ENCODE peak calls at places on chromosomes 12 and 14, in eight cellular contexts. F, B, J, A, M, E, R and L are unnamed samples. For H3K9me3, the result is how much of the 10 kb centered on the place peaks cover.

GRCh38 chr12:41856228-41856627 is 288.4 kb downstream of the GXYLT1 start:
- DNase-seq in R (no peak), E (no peak), F (no peak), M (no peak), A (no peak), B (no peak), J (no peak), L (no peak)

GRCh38 chr14:91835197-91835919 is 32.0 kb downstream of the TC2N start:
- DNase-seq in F (no peak), M (no peak), R (no peak), B (no peak), J (no peak), E (no peak), A (no peak), L (no peak)

GRCh38 chr12:123453165-123453564 is 4.8 kb upstream of the SNRNP35 start:
- DNase-seq in F (no peak), R (no peak), M (no peak), J (no peak), E (no peak), B (no peak), A (no peak), L (no peak)

GRCh38 chr12:128365032-128365431 is 98.1 kb downstream of the TMEM132C start:
- DNase-seq in E (no peak), B (no peak), M (no peak), F (no peak), A (no peak), J (no peak), R (no peak), L (no peak)

GRCh38 chr12:46952880-46953517 is 126.4 kb upstream of the PCED1B start:
- DNase-seq in E (no peak), R (no peak), M (no peak), A (no peak), F (no peak), B (no peak), J (no peak), L (no peak)

GRCh38 chr12:25796523-25797000 is 161.9 kb upstream of the RASSF8 start:
- DNase-seq in F (no peak), J (no peak), B (no peak), E (no peak), M (no peak), A (no peak), R (no peak), L (no peak)

GRCh38 chr12:51788876-51789275 is 59.6 kb downstream of the FIGNL2 start:
- DNase-seq in M (no peak), F (no peak), E (no peak), R (no peak), J (no peak), B (no peak), A (no peak), L (no peak)

GRCh38 chr12:27462851-27463250 is 16.3 kb downstream of the SMCO2 start:
- DNase-seq in J (no peak), R (no peak), B (no peak), F (peak), M (no peak), E (no peak), A (no peak), L (no peak)

GRCh38 chr12:13177373-13177772 is 19.2 kb upstream of the EMP1 start:
- DNase-seq in F (no peak), B (no peak), R (no peak), M (peak), E (no peak), J (no peak), A (no peak), L (no peak)

GRCh38 chr14:71555654-71556559 is 376.3 kb upstream of the RGS6 start:
- DNase-seq in M (no peak), F (peak), R (peak), J (peak), B (no peak), A (peak), E (no peak), L (no peak)

GRCh38 chr14:95440951-95441350 is 75.5 kb downstream of the SYNE3 start:
- DNase-seq in R (no peak), E (peak), A (no peak), M (no peak), F (no peak), B (no peak), J (no peak), L (no peak)

GRCh38 chr14:30873308-30874119 is 845 bp upstream of the COCH start:
- DNase-seq in E (no peak), R (no peak), M (no peak), J (no peak), A (no peak), F (no peak), B (no peak), L (no peak)

DNA sequence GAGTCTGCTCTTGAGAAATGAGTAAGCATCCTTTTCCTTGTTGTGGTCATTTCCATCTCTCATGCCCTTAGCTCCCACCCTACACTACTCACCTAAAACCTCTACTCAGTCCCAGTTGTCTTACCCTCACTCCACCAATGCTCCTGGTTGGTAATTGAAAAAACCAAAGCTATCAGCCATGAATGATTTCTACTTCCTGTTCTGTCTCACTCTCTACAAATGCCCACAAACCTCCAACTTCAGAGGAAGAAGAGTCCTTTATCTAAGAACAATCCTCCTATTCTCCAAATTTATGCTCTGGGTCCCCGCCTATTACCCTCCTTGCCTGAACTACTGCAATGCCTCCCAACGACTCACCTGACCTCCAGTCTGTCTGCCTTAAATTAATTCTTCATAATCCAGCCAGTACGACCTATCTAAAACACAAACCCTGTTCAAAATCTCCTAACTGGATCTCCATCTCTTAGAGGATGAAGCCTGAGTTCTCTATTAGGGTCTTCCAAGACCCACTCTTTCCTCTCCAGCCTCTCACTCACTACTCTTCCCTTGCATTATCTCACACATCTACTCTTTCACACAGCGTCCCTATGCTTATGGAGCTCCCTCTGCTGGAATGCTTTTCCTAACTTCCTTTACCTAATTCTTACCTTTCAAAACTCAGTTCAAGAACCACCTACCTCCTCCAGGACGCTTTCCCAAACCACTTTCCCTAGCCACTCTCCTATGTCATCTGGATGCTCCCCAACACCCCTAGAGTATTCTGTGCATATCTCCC is 2.2 kb downstream of the DHRS1 start:
- DNase-seq in J (peak), F (peak), M (no peak), E (peak), R (no peak), A (peak), B (no peak), L (peak)
- TF ChIP-seq POLR2AphosphoS5 in J (no peak), F (no peak), M (no peak), E (no peak), R (no peak), A (no peak), B (no peak), L (no peak)

DNA sequence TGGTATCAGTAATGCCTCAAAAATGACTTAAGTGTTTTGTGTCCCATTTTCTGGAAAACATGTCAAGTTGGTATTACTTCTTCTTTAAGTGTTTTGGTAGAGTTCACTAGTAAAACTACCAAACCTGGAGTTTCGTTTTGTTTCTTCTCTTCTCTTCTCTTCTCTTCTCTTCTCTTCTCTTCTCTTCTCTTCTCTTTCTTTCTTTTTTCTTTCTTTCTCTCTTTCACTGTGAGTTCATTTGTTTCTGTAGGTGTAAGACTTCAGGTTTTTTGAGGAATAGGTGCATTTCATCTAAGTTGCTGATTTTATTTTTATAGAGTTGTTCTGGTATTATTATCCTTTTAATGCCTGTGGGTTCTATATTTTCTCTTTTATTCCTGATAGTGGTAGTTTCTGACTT is 21.9 kb downstream of the CNOT2 start:
- DNase-seq in F (no peak), A (no peak), E (no peak), J (no peak), B (no peak), M (no peak), R (no peak), L (no peak)
- H3K9ac ChIP-seq in F (no peak), A (no peak), E (no peak), J (no peak), B (no peak), M (no peak), R (no peak), L (no peak)

GRCh38 chr12:131274061-131274460 is 320.4 kb downstream of the ADGRD1 start:
- DNase-seq in E (no peak), J (no peak), M (no peak), R (no peak), B (no peak), F (no peak), A (no peak), L (no peak)
- H3K9me3 ChIP-seq in E (under half), J (under half), M (under half), R (under half), B (under half), F (under half), A (under half), L (under half)

GRCh38 chr12:110906516-110906915 is 13.9 kb downstream of the MYL2 start:
- DNase-seq in A (no peak), J (no peak), E (no peak), B (no peak), R (peak), M (no peak), F (no peak), L (no peak)

GRCh38 chr12:110903511-110903910 is 16.9 kb downstream of the MYL2 start:
- DNase-seq in M (no peak), J (no peak), F (no peak), B (no peak), E (no peak), R (no peak), A (no peak), L (no peak)

GRCh38 chr12:110906088-110906487 is 14.3 kb downstream of the MYL2 start:
- DNase-seq in A (no peak), M (no peak), R (peak), B (no peak), J (peak), E (no peak), F (no peak), L (no peak)

GRCh38 chr12:110896559-110896958 is 23.8 kb downstream of the MYL2 start:
- DNase-seq in E (no peak), R (no peak), J (no peak), F (no peak), M (no peak), A (no peak), B (no peak), L (no peak)

DNA sequence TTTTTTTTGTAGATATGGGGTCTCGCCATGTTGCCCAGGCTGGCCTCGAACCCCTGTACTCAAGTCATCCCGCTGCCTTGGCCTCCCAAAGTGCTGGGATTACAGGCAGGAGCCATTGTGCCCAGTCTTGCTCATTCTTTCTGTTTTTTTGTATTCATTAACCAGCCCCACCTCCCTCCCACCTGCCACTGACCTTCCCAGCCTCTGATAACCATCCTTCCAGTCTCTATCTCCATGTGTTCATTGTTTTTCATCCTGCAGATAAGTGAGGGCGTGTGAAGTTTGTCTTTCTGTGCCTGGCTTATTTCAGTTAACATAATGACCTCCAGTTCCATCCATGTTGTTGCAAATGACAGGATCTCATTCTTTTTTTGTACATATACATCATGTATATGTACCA is 19.0 kb downstream of the MYL2 start:
- DNase-seq in E (no peak), M (no peak), R (no peak), B (no peak), J (no peak), F (no peak), A (peak), L (no peak)
- TF ChIP-seq POLR2AphosphoS5 in E (no peak), M (no peak), R (no peak), B (no peak), J (no peak), F (no peak), A (no peak), L (no peak)

GRCh38 chr14:103188691-103189480 is 65.6 kb downstream of the TNFAIP2 start:
- DNase-seq in R (no peak), M (peak), F (peak), E (peak), B (no peak), J (no peak), A (no peak), L (no peak)
- H3K9ac ChIP-seq in R (no peak), M (peak), F (no peak), E (no peak), B (no peak), J (no peak), A (no peak), L (no peak)

GRCh38 chr12:129961111-129961510 is 57.3 kb upstream of the TMEM132D start:
- DNase-seq in M (no peak), B (no peak), F (no peak), A (no peak), R (no peak), J (no peak), E (no peak), L (no peak)
- H3K9me3 ChIP-seq in M (under half), B (under half), F (under half), A (under half), R (under half), J (under half), E (under half), L (under half)

DNA sequence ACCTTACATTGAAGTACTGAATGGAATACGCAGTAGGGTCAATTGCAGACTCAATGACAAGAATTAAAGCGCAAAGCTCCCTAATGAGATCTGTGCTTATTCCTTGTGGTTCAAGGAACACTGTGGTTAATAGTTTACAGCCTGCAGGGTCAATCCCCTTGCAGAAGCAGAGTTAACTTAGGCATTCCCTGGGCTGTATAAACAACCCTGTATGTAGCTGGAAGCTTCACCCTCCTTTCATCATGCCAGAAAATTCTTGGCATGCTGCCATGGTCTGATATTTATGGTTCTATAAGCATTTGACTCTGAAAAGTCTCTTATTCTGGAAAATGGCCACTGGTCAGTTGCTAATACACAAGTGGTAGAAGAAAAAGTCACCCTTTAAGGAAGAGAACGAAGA is 227.7 kb downstream of the NOVA1 start:
- DNase-seq in F (peak), E (no peak), A (no peak), M (no peak), R (no peak), J (no peak), B (no peak), L (no peak)
- TF ChIP-seq POLR2AphosphoS5 in F (no peak), E (no peak), A (no peak), M (no peak), R (no peak), J (no peak), B (no peak), L (no peak)

DNA sequence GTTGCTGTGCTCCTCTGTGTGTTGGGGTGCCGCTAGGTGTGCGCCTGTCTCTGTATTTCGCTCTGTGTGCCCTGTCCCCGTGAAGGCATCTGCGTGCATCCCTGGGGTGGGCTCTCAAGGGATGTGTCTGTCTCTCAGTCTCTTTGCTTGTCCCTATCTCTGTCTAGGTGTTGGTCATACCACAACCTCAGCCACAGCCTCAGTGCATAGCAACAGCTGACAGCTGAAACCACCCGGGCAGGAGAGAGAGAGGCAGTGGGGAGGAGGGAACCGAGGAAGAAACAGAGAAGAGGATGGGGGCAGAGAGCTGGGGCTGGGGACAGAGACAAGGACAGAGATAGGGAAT is 953 bp upstream of the NXPH4 start:
- DNase-seq in E (no peak), M (peak), F (no peak), B (no peak), R (no peak), J (no peak), A (no peak), L (no peak)
- H3K9ac ChIP-seq in E (no peak), M (no peak), F (no peak), B (no peak), R (no peak), J (peak), A (no peak), L (no peak)